ENCODE peak calls at places on chromosomes 16 and 17, in six cellular contexts. Z, H, I, F, W and N are unnamed samples.

GRCh38 chr17:42310281-42311156 is 22.2 kb downstream of the STAT5A start:
- DNase-seq in W (no peak), F (no peak), Z (no peak), H (no peak), I (no peak), N (peak)

GRCh38 chr17:78986048-78986648 is 6.4 kb upstream of the LGALS3BP start:
- DNase-seq in Z (no peak), F (no peak), I (no peak), H (peak), W (peak), N (no peak)

GRCh38 chr17:80794281-80795089 is 197.2 kb upstream of the CHMP6 start:
- DNase-seq in H (no peak), F (no peak), Z (no peak), W (peak), I (no peak), N (no peak)

GRCh38 chr17:41340934-41341861 is 9.4 kb downstream of the KRT33A start:
- DNase-seq in Z (no peak), I (no peak), W (no peak), H (no peak), F (no peak), N (no peak)

GRCh38 chr17:2724783-2725164 is 13.2 kb upstream of the CLUH start:
- DNase-seq in Z (peak), I (peak), H (peak), F (peak), W (peak), N (peak)

GRCh38 chr16:67677712-67678111 is 11.1 kb downstream of the C16orf86 start:
- DNase-seq in W (no peak), F (no peak), I (no peak), H (no peak), Z (peak), N (peak)

GRCh38 chr16:86806838-86807351 is 228.5 kb downstream of the FOXL1 start:
- DNase-seq in I (no peak), Z (peak), H (peak), W (peak), F (peak), N (peak)

GRCh38 chr16:4049031-4049430 is 67.2 kb downstream of the ADCY9 start:
- DNase-seq in F (no peak), W (no peak), I (no peak), H (no peak), Z (no peak), N (no peak)

GRCh38 chr16:77842468-77842867 is 54.1 kb downstream of the VAT1L start:
- DNase-seq in I (no peak), F (no peak), W (no peak), Z (no peak), H (no peak), N (no peak)

GRCh38 chr17:41957058-41957868 is 9.3 kb upstream of the CNP start:
- DNase-seq in W (peak), H (peak), F (no peak), I (no peak), Z (peak), N (peak)

GRCh38 chr17:70476368-70476767 is 307.0 kb downstream of the KCNJ2 start:
- DNase-seq in W (no peak), F (no peak), I (no peak), H (no peak), Z (no peak), N (no peak)

GRCh38 chr16:50862818-50863672 is 121.2 kb downstream of the CYLD start:
- DNase-seq in H (no peak), W (no peak), I (no peak), F (peak), Z (no peak), N (no peak)

GRCh38 chr17:54891176-54891821 is 9.4 kb upstream of the TOM1L1 start:
- DNase-seq in W (peak), F (peak), H (peak), I (peak), Z (peak), N (peak)

GRCh38 chr17:78993981-78994671 is 14.4 kb upstream of the LGALS3BP start:
- DNase-seq in F (no peak), I (no peak), Z (no peak), W (no peak), H (no peak), N (no peak)

GRCh38 chr17:21817791-21818364 is 125.6 kb downstream of the KCNJ18 start:
- DNase-seq in W (no peak), I (no peak), H (no peak), Z (no peak), F (no peak), N (no peak)

GRCh38 chr16:11609474-11610120 is 22.9 kb upstream of the LITAF start:
- DNase-seq in H (no peak), F (no peak), W (peak), I (no peak), Z (no peak), N (no peak)

GRCh38 chr16:88752386-88753002 is 32.5 kb downstream of the PIEZO1 start:
- DNase-seq in W (no peak), Z (no peak), H (no peak), F (no peak), I (no peak), N (no peak)

GRCh38 chr16:14300631-14301149 is 229.6 kb downstream of the MRTFB start:
- DNase-seq in W (peak), I (no peak), F (no peak), H (peak), Z (peak), N (peak)

GRCh38 chr17:79887451-79887991 is 48.3 kb upstream of the CBX4 start:
- DNase-seq in F (no peak), I (no peak), W (no peak), H (no peak), Z (peak), N (no peak)

GRCh38 chr16:69494993-69495392 is 70.6 kb downstream of the CYB5B start:
- DNase-seq in W (no peak), F (peak), H (no peak), I (no peak), Z (peak), N (peak)

GRCh38 chr17:47220531-47220999 is 11.4 kb downstream of the MYL4 start:
- DNase-seq in Z (no peak), W (no peak), I (no peak), H (no peak), F (no peak), N (no peak)

GRCh38 chr16:89386337-89386736 is 104.0 kb downstream of the ANKRD11 start:
- DNase-seq in W (no peak), H (no peak), I (no peak), Z (no peak), F (no peak), N (no peak)

GRCh38 chr17:31875081-31875480 is 16.0 kb upstream of the COPRS start:
- DNase-seq in Z (no peak), W (no peak), I (no peak), H (no peak), F (no peak), N (no peak)

GRCh38 chr17:67546578-67547527 is 169.8 kb downstream of the PITPNC1 start:
- DNase-seq in I (no peak), F (no peak), H (peak), W (peak), Z (peak), N (peak)

GRCh38 chr17:50935201-50936124 is 69.3 kb upstream of the TOB1 start:
- DNase-seq in W (no peak), I (no peak), Z (no peak), H (no peak), F (no peak), N (no peak)

GRCh38 chr17:75397217-75397616 is 8.3 kb downstream of the GRB2 start:
- DNase-seq in H (no peak), W (no peak), I (no peak), Z (no peak), F (no peak), N (no peak)

GRCh38 chr16:1580956-1581355 is 30.9 kb downstream of the IFT140 start:
- DNase-seq in W (no peak), F (no peak), H (no peak), I (no peak), Z (no peak), N (no peak)

GRCh38 chr16:70253291-70254094 is 1.8 kb upstream of the EXOSC6 start:
- DNase-seq in W (peak), I (peak), Z (peak), H (peak), F (peak), N (peak)

GRCh38 chr17:60514500-60514899 is 11.5 kb downstream of the APPBP2 start:
- DNase-seq in W (no peak), Z (no peak), H (no peak), I (no peak), F (no peak), N (no peak)

GRCh38 chr17:35254107-35254802 is 11.4 kb downstream of the SLFN5 start:
- DNase-seq in F (no peak), W (peak), I (no peak), H (peak), Z (no peak), N (no peak)

GRCh38 chr17:82317394-82318168 is at the start of gene CD7:
- DNase-seq in Z (no peak), H (no peak), F (no peak), I (no peak), W (no peak), N (no peak)

GRCh38 chr16:2163211-2163881 is 7.8 kb downstream of the TRAF7 start:
- DNase-seq in F (no peak), Z (no peak), W (no peak), I (no peak), H (no peak), N (no peak)

GRCh38 chr17:79732804-79733691 is 2.3 kb downstream of the ENPP7 start:
- DNase-seq in W (peak), F (no peak), I (no peak), H (no peak), Z (no peak), N (no peak)

GRCh38 chr17:3590231-3590630 is 19.0 kb downstream of the TRPV1 start:
- DNase-seq in F (no peak), W (no peak), I (no peak), Z (no peak), H (no peak), N (no peak)

GRCh38 chr17:27408891-27409290 is 47.4 kb upstream of the KSR1 start:
- DNase-seq in F (no peak), W (peak), H (peak), I (no peak), Z (no peak), N (no peak)

GRCh38 chr17:55699178-55699865 is 23.3 kb downstream of the TMEM100 start:
- DNase-seq in I (no peak), H (no peak), W (no peak), F (no peak), Z (no peak), N (no peak)

GRCh38 chr16:4452674-4453073 is 21.8 kb downstream of the NMRAL1 start:
- DNase-seq in I (no peak), Z (no peak), H (no peak), F (no peak), W (no peak), N (no peak)

GRCh38 chr17:45896803-45897693 is 2.7 kb downstream of the MAPT start:
- DNase-seq in H (no peak), Z (peak), I (peak), F (peak), W (peak), N (peak)

DNA sequence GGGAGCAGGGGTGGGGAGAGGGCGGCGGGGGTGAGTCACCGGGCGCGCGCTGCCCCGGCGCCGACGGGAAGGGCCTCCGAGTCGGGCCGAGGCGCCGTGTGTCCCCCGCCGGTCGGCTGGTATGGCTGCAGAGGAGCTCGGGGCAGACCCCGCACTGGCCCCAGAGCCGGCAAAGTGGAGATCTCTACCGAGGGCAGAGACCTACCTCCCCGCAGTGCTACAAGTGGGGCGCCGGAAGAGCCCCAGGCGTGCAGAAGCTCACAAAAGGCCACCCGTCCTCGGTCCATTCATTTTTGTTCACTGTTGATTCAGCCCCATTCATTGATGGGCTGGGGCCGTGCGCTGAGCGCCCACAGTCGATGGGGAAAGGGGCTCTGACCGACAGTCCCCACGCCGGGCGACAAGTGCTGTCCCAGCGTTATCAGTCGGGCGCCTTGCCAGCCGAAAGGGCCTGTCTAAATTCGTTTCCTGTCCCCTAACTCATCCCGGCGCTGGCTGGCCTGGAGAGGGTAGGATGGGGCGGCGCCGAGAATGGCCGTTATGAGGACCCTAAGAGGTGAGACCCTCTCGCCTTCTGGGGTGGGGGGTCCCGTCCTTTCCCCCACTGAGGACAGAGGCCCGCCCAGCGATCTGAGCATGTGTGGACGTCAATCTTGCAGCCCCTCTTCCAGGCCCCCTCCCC is 703 bp upstream of the ENO3 start:
- DNase-seq in Z (peak), I (no peak), W (no peak), H (no peak), F (peak), N (peak)
- H2AK5ac ChIP-seq in Z (peak), I (peak), W (peak), H (peak), F (no peak), N (no peak)

DNA sequence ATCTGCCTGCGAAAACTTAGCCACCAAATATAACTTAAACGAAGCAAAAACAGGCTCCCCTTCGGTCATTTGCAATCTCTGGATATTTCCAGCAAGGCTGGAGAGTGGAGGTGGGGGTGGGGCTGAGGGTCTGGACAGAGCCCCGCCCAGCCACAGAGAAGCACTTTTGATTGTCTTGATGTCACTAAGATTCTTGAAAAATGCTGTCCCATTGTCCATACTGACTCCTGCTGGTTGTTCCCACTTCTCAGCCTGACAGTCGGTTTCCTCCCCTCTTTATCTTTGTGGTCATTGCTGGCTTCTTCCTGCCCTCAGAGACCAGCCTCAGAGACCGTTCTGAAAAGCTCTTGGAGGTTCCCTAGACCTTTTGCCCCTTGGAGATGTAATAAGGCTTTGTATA is 95.0 kb upstream of the DNAH9 start:
- DNase-seq in H (no peak), F (no peak), I (no peak), W (no peak), Z (peak), N (peak)
- H2BK15ac ChIP-seq in H (no peak), F (no peak), I (no peak), W (no peak), Z (no peak), N (no peak)

DNA sequence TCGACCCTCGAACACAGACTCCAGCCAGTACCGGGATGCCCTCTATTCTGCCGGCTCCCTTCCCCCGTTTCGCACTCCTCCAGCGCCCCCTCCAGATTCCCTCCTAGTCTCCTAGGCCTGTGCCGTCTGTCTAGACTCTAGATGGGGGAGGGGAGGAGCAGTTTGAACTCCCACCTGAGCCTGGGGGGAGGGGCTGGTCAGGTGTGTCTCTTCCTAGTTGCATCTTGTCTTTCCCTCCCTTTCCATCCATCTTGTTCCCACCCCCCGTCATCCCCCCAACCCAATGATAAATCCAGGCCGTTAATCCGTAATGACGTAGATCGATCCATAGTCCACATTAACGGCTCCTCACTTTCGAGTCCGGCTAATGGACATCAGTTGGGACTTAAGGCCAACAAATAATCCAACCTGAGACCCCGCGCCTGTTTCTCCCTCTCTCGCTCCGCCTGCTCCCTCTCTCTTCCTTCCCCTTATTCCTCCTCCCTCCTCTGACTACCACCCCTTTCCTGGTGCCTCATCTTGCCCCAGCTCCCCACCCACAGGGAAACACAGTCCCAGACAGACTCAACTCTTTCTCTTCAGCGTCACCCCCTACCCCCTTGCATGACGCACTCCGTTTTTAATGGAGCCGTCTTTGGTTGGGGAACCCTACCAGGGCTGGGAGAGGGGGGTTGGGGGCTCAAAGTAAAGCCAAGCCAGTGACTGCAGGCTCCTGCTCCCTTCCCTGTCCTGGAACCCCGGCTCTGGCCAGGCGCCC is 3.3 kb upstream of the HOXB5 start:
- DNase-seq in I (no peak), W (peak), F (no peak), H (peak), Z (no peak), N (peak)
- H2BK5ac ChIP-seq in I (no peak), W (no peak), F (no peak), H (peak), Z (no peak), N (no peak)

GRCh38 chr17:40122466-40122943 is 734 bp downstream of the MSL1 start:
- DNase-seq in H (peak), Z (peak), F (peak), W (peak), I (no peak), N (peak)
- H2AK5ac ChIP-seq in H (peak), Z (no peak), F (no peak), W (no peak), I (peak), N (no peak)

DNA sequence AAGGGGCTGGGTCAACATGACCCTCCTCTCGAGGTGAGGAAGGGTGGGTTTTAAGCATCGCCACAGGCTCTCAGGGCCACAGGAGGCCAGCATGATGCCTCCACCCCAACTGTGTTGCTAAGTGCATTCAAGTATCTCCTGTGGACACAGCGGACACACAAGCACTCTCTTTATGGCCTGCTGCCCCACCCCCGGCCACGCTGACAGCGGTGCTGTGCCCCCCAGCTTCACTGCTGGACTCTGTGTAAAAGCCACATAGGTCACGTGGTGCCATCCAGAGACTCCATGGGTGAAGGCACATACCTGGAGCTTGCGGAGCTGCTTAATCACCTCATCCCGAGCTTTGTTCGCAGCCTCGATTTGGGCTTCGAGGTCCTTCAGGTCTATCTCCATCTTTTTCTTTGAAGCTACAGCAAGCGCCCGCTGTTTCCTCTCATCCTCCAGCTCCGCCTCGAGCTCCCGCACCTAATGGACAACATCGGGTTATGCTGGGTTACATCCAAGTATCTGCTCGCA is 51.5 kb downstream of the NDEL1 start:
- DNase-seq in F (no peak), H (no peak), W (no peak), Z (no peak), I (no peak), N (peak)
- H2BK15ac ChIP-seq in F (no peak), H (no peak), W (no peak), Z (no peak), I (no peak), N (no peak)

GRCh38 chr16:84116720-84117481 is at the start of gene MBTPS1:
- DNase-seq in H (peak), Z (peak), F (peak), W (peak), I (peak), N (peak)

GRCh38 chr16:84119368-84119767 is 2.6 kb upstream of the MBTPS1 start:
- DNase-seq in F (no peak), Z (no peak), H (no peak), W (no peak), I (no peak), N (no peak)

GRCh38 chr16:84120023-84120422 is 3.3 kb upstream of the MBTPS1 start:
- DNase-seq in W (no peak), I (no peak), H (no peak), F (no peak), Z (no peak), N (no peak)

GRCh38 chr16:84115919-84116719 is 623 bp downstream of the MBTPS1 start:
- DNase-seq in Z (peak), F (no peak), H (peak), W (peak), I (no peak), N (no peak)

DNA sequence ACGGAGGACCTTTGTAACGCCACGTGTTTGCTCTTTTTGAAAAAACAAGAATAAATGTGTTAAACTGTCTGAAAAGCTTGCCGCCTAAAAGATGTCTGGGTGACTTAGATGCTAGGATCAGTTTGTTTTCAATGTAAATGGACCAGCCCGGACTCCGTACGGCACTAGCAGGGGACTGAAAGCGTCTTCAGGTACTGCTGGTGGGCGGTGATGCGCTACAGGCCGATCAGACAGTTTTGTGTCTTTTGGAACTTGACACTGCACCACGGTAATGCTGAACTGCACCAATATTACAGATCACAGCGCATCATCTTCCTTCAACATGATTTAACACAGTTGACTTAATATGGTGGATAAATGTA is 721 bp upstream of the MBTPS1 start:
- DNase-seq in I (peak), F (no peak), H (peak), W (peak), Z (peak), N (no peak)
- H2BK5ac ChIP-seq in I (no peak), F (no peak), H (peak), W (no peak), Z (no peak), N (no peak)